ENCODE peak calls at places on chromosomes 11 and 22, in seven cellular contexts. One of them, this sample, is unnamed.

GRCh38 chr11:12674936-12675696 is 895 bp downstream of the TEAD1 start:
- DNase-seq in brain microvascular endothelial cell: no peak
- DNase-seq in cardiac fibroblast: peak
- DNase-seq in AG09319: no peak
- DNase-seq in LNCaP clone FGC: no peak
- DNase-seq in nephron progenitor cell: peak
- DNase-seq in Peyer's patch: peak
- DNase-seq in this sample: no peak

GRCh38 chr11:86941077-86941870 is 13.9 kb downstream of the FZD4 start:
- DNase-seq in brain microvascular endothelial cell: no peak
- DNase-seq in cardiac fibroblast: no peak
- DNase-seq in AG09319: no peak
- DNase-seq in LNCaP clone FGC: no peak
- DNase-seq in nephron progenitor cell: no peak
- DNase-seq in Peyer's patch: no peak
- DNase-seq in this sample: no peak

GRCh38 chr22:30038219-30038618 is 42.0 kb upstream of the HORMAD2 start:
- DNase-seq in brain microvascular endothelial cell: peak
- DNase-seq in cardiac fibroblast: peak
- DNase-seq in AG09319: no peak
- DNase-seq in LNCaP clone FGC: no peak
- DNase-seq in nephron progenitor cell: no peak
- DNase-seq in Peyer's patch: peak
- DNase-seq in this sample: no peak

GRCh38 chr11:78344676-78345075 is 72.9 kb downstream of the GAB2 start:
- DNase-seq in brain microvascular endothelial cell: no peak
- DNase-seq in cardiac fibroblast: no peak
- DNase-seq in AG09319: no peak
- DNase-seq in LNCaP clone FGC: no peak
- DNase-seq in nephron progenitor cell: no peak
- DNase-seq in Peyer's patch: no peak
- DNase-seq in this sample: no peak

GRCh38 chr11:34154059-34154875 is 48.8 kb downstream of the NAT10 start:
- DNase-seq in brain microvascular endothelial cell: no peak
- DNase-seq in cardiac fibroblast: no peak
- DNase-seq in AG09319: no peak
- DNase-seq in LNCaP clone FGC: no peak
- DNase-seq in nephron progenitor cell: no peak
- DNase-seq in Peyer's patch: no peak
- DNase-seq in this sample: peak

GRCh38 chr22:50627914-50628542 is at the start of gene ARSA:
- DNase-seq in brain microvascular endothelial cell: peak
- DNase-seq in cardiac fibroblast: peak
- DNase-seq in AG09319: peak
- DNase-seq in LNCaP clone FGC: no peak
- DNase-seq in nephron progenitor cell: peak
- DNase-seq in Peyer's patch: peak
- DNase-seq in this sample: peak

GRCh38 chr11:70912226-70912840 is 340.0 kb downstream of the SHANK2 start:
- DNase-seq in brain microvascular endothelial cell: no peak
- DNase-seq in cardiac fibroblast: no peak
- DNase-seq in AG09319: no peak
- DNase-seq in LNCaP clone FGC: no peak
- DNase-seq in nephron progenitor cell: no peak
- DNase-seq in Peyer's patch: no peak
- DNase-seq in this sample: no peak

GRCh38 chr11:35045219-35045819 is 93.7 kb upstream of the CD44 start:
- DNase-seq in brain microvascular endothelial cell: no peak
- DNase-seq in cardiac fibroblast: no peak
- DNase-seq in AG09319: no peak
- DNase-seq in LNCaP clone FGC: no peak
- DNase-seq in nephron progenitor cell: no peak
- DNase-seq in Peyer's patch: peak
- DNase-seq in this sample: no peak

GRCh38 chr11:117502285-117502856 is 174.7 kb downstream of the CEP164 start:
- DNase-seq in brain microvascular endothelial cell: no peak
- DNase-seq in cardiac fibroblast: no peak
- DNase-seq in AG09319: no peak
- DNase-seq in LNCaP clone FGC: no peak
- DNase-seq in nephron progenitor cell: no peak
- DNase-seq in Peyer's patch: no peak
- DNase-seq in this sample: no peak

GRCh38 chr11:43923327-43924111 is 18.9 kb upstream of the C11orf96 start:
- DNase-seq in brain microvascular endothelial cell: peak
- DNase-seq in cardiac fibroblast: peak
- DNase-seq in AG09319: no peak
- DNase-seq in LNCaP clone FGC: no peak
- DNase-seq in nephron progenitor cell: peak
- DNase-seq in Peyer's patch: peak
- DNase-seq in this sample: no peak

GRCh38 chr11:64271339-64272132 is 12.9 kb downstream of the BAD start:
- DNase-seq in brain microvascular endothelial cell: peak
- DNase-seq in cardiac fibroblast: peak
- DNase-seq in AG09319: peak
- DNase-seq in LNCaP clone FGC: peak
- DNase-seq in nephron progenitor cell: peak
- DNase-seq in Peyer's patch: peak
- DNase-seq in this sample: peak

GRCh38 chr11:45252134-45252856 is 33.8 kb downstream of the SYT13 start:
- DNase-seq in brain microvascular endothelial cell: peak
- DNase-seq in cardiac fibroblast: peak
- DNase-seq in AG09319: no peak
- DNase-seq in LNCaP clone FGC: peak
- DNase-seq in nephron progenitor cell: peak
- DNase-seq in Peyer's patch: peak
- DNase-seq in this sample: no peak

DNA sequence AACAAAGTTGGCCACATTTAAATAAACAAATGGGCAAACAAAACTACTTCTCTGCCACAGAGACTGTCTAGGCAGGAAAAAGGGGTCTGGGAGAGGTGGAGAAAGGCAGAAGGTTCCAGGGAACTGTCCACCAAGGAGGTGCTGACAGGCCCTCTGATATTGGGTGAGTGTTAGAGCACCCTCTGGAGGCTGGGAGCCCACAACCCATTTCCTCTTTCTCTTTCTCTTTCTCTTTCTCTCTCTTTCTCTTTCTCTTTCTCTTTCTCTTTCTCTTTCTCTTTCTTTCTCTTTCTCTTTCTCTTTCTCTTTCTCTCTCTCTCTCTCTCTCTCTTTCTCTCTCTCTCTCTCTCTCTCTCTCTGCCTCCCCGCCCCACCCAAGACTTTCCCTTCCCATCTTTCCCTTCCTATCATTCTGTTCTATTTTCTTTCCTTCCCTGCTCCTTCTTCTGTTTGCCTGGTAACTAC is 912.8 kb downstream of the DLG2 start:
- DNase-seq in brain microvascular endothelial cell: peak
- DNase-seq in cardiac fibroblast: peak
- DNase-seq in AG09319: no peak
- DNase-seq in LNCaP clone FGC: peak
- DNase-seq in nephron progenitor cell: peak
- DNase-seq in Peyer's patch: peak
- DNase-seq in this sample: no peak
- TF ChIP-seq CTCF in brain microvascular endothelial cell: peak
- TF ChIP-seq CTCF in cardiac fibroblast: peak
- TF ChIP-seq CTCF in AG09319: peak
- TF ChIP-seq CTCF in LNCaP clone FGC: peak
- TF ChIP-seq CTCF in nephron progenitor cell: peak
- TF ChIP-seq CTCF in Peyer's patch: no peak
- TF ChIP-seq CTCF in this sample: peak

GRCh38 chr22:42468841-42469240 is 36.6 kb upstream of the NFAM1 start:
- DNase-seq in brain microvascular endothelial cell: peak
- DNase-seq in cardiac fibroblast: no peak
- DNase-seq in AG09319: no peak
- DNase-seq in LNCaP clone FGC: no peak
- DNase-seq in nephron progenitor cell: no peak
- DNase-seq in Peyer's patch: no peak
- DNase-seq in this sample: no peak

GRCh38 chr22:42475122-42475521 is 42.9 kb upstream of the NFAM1 start:
- DNase-seq in brain microvascular endothelial cell: no peak
- DNase-seq in cardiac fibroblast: no peak
- DNase-seq in AG09319: no peak
- DNase-seq in LNCaP clone FGC: no peak
- DNase-seq in nephron progenitor cell: no peak
- DNase-seq in Peyer's patch: no peak
- DNase-seq in this sample: no peak

GRCh38 chr22:42471441-42471840 is 39.2 kb upstream of the NFAM1 start:
- DNase-seq in brain microvascular endothelial cell: no peak
- DNase-seq in cardiac fibroblast: no peak
- DNase-seq in AG09319: no peak
- DNase-seq in LNCaP clone FGC: no peak
- DNase-seq in nephron progenitor cell: no peak
- DNase-seq in Peyer's patch: no peak
- DNase-seq in this sample: no peak

GRCh38 chr22:42472671-42473070 is 40.5 kb upstream of the NFAM1 start:
- DNase-seq in brain microvascular endothelial cell: no peak
- DNase-seq in cardiac fibroblast: no peak
- DNase-seq in AG09319: no peak
- DNase-seq in LNCaP clone FGC: no peak
- DNase-seq in nephron progenitor cell: no peak
- DNase-seq in Peyer's patch: no peak
- DNase-seq in this sample: no peak

DNA sequence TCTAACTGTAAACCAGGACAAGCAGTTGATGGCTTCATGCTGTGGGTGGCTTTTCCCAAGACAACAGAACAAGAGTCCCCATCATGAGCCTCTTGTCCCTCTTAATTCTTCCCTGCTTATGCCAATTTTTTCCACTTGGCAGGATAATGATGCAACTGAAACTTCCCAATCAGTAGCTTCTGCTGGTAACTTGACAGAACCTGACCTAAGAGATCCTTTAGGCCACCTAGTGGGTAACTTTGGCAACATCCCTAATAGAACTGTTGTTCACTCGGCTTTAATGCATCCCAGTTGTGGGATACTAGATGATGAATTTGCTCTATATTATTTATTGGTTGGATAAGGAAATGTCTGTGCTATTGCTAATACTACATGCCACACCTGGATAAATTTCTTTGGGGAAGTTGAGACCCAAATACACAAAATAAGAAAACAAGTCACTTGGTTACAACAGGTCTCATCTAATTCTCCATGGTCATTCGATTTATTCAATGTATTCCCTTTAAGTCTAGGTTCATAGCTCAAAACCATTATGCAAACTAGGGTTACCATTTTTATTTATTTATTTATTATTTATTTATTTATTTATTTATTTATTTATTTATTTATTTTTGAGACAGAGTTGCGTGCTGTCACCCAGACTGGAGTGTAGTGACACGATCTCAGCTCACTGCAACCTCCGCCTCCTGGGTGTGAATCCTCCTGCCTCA is 41.4 kb upstream of the NFAM1 start:
- DNase-seq in brain microvascular endothelial cell: peak
- DNase-seq in cardiac fibroblast: peak
- DNase-seq in AG09319: peak
- DNase-seq in LNCaP clone FGC: no peak
- DNase-seq in nephron progenitor cell: no peak
- DNase-seq in Peyer's patch: no peak
- DNase-seq in this sample: peak
- TF ChIP-seq CTCF in brain microvascular endothelial cell: peak
- TF ChIP-seq CTCF in cardiac fibroblast: peak
- TF ChIP-seq CTCF in AG09319: peak
- TF ChIP-seq CTCF in LNCaP clone FGC: peak
- TF ChIP-seq CTCF in nephron progenitor cell: peak
- TF ChIP-seq CTCF in Peyer's patch: peak
- TF ChIP-seq CTCF in this sample: peak

GRCh38 chr22:24156146-24156914 is 25.0 kb upstream of the SUSD2 start:
- DNase-seq in brain microvascular endothelial cell: peak
- DNase-seq in cardiac fibroblast: peak
- DNase-seq in AG09319: no peak
- DNase-seq in LNCaP clone FGC: no peak
- DNase-seq in nephron progenitor cell: peak
- DNase-seq in Peyer's patch: peak
- DNase-seq in this sample: no peak

GRCh38 chr22:24154826-24155225 is 26.5 kb upstream of the SUSD2 start:
- DNase-seq in brain microvascular endothelial cell: no peak
- DNase-seq in cardiac fibroblast: no peak
- DNase-seq in AG09319: no peak
- DNase-seq in LNCaP clone FGC: no peak
- DNase-seq in nephron progenitor cell: no peak
- DNase-seq in Peyer's patch: no peak
- DNase-seq in this sample: no peak

GRCh38 chr22:24153353-24153752 is 27.9 kb upstream of the SUSD2 start:
- DNase-seq in brain microvascular endothelial cell: peak
- DNase-seq in cardiac fibroblast: peak
- DNase-seq in AG09319: no peak
- DNase-seq in LNCaP clone FGC: no peak
- DNase-seq in nephron progenitor cell: no peak
- DNase-seq in Peyer's patch: peak
- DNase-seq in this sample: no peak

GRCh38 chr22:24155597-24156145 is 25.6 kb upstream of the SUSD2 start:
- DNase-seq in brain microvascular endothelial cell: peak
- DNase-seq in cardiac fibroblast: peak
- DNase-seq in AG09319: peak
- DNase-seq in LNCaP clone FGC: no peak
- DNase-seq in nephron progenitor cell: peak
- DNase-seq in Peyer's patch: peak
- DNase-seq in this sample: no peak

DNA sequence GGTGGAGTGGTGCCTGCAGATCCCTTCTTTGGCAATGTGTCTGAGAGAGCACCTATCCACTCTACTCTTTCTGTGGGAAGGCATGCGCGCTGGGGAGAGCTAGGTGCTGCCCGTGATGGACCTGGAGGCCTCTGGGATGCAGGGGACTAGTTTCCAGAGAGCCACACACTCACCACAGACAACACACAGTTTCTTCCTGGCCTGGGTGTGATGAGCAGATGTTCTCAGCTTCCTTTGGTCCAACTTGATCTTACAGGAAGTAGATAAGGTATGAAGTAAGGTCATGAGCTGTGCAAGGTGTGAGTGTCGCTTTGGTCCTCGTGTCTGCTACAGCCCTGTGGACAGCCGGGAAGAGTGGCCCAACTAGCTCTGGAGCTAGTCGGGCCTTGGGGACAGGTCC is 27.3 kb upstream of the SUSD2 start:
- DNase-seq in brain microvascular endothelial cell: no peak
- DNase-seq in cardiac fibroblast: no peak
- DNase-seq in AG09319: no peak
- DNase-seq in LNCaP clone FGC: no peak
- DNase-seq in nephron progenitor cell: no peak
- DNase-seq in Peyer's patch: no peak
- DNase-seq in this sample: no peak
- TF ChIP-seq CTCF in brain microvascular endothelial cell: no peak
- TF ChIP-seq CTCF in cardiac fibroblast: no peak
- TF ChIP-seq CTCF in AG09319: no peak
- TF ChIP-seq CTCF in LNCaP clone FGC: no peak
- TF ChIP-seq CTCF in nephron progenitor cell: no peak
- TF ChIP-seq CTCF in Peyer's patch: no peak
- TF ChIP-seq CTCF in this sample: no peak

DNA sequence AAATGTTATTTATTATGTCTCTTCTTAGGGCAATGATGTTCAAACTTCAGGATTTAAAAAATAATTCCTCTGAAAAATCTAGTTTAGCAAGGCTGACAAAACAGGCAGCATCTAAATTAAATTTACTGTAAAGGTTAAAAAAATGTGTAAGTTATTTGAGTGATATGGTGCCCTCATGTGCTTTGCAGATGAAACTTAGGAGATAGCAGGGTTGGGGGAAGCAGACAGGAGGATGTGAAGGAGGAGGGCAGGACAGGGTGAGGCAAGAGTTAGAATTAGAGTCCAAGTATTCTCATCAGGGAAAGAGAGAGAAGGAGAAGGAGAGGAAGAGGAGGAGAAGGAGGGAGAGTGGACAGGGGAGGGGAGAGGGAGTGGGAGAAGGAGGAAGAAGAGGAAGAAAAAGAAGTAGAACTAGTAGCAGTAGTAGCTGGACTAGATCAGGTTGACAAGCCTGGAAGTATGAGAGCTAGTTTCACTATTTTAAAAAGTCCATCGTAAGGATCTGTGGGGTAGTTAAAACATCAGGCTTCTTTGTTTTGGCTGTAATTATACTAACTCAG is 141.2 kb upstream of the SESN3 start:
- DNase-seq in brain microvascular endothelial cell: no peak
- DNase-seq in cardiac fibroblast: no peak
- DNase-seq in AG09319: no peak
- DNase-seq in LNCaP clone FGC: no peak
- DNase-seq in nephron progenitor cell: no peak
- DNase-seq in Peyer's patch: no peak
- DNase-seq in this sample: no peak
- TF ChIP-seq CTCF in brain microvascular endothelial cell: no peak
- TF ChIP-seq CTCF in cardiac fibroblast: no peak
- TF ChIP-seq CTCF in AG09319: no peak
- TF ChIP-seq CTCF in LNCaP clone FGC: no peak
- TF ChIP-seq CTCF in nephron progenitor cell: no peak
- TF ChIP-seq CTCF in Peyer's patch: no peak
- TF ChIP-seq CTCF in this sample: no peak

This sample was measured in GM12864.